ENCODE peak calls at places on chromosomes 7 and 10, in ten cellular contexts. S is heart left ventricle, G is H9, B is kidney epithelial cell, C is dorsolateral prefrontal cortex, N is heart right ventricle, O is psoas muscle, A is progenitor cell of endocrine pancreas, U is fibroblast of mammary gland, F is LNCaP clone FGC. L is an unnamed sample.
A peak's percentile ranks its signal among the peaks of the same experiment; 100 is the strongest.

GRCh38 chr10:83539528-83540308 is 599.6 kb upstream of the GHITM start:
- DNase-seq in S (peak; percentile 89), G (peak; percentile 48), B (peak; percentile 90), C (peak; percentile 8), N (peak; percentile 90), O (peak; percentile 65), A (no peak), U (peak; percentile 18), F (no peak), L (no peak)

GRCh38 chr7:85529831-85530230 is 343.0 kb upstream of the SEMA3D start:
- DNase-seq in S (no peak), G (no peak), B (no peak), C (no peak), N (no peak), O (no peak), A (no peak), U (peak; percentile 38), F (no peak), L (no peak)

GRCh38 chr7:122886357-122887081 is at the start of gene CADPS2:
- DNase-seq in S (peak; percentile 88), G (peak; percentile 83), B (peak; percentile 42), C (peak; percentile 80), N (peak; percentile 90), O (peak; percentile 82), A (peak; percentile 68), U (peak; percentile 77), F (peak; percentile 27), L (peak; percentile 57)

GRCh38 chr7:38411404-38411803 is 138.0 kb upstream of the TARP start:
- DNase-seq in S (no peak), G (peak; percentile 57), B (no peak), C (no peak), N (no peak), O (no peak), A (no peak), U (peak; percentile 24), F (no peak), L (no peak)

GRCh38 chr10:95242581-95243317 is 48.1 kb downstream of the PDLIM1 start:
- DNase-seq in S (no peak), G (peak; percentile 73), B (no peak), C (peak; percentile 25), N (no peak), O (no peak), A (peak; percentile 29), U (peak; percentile 69), F (no peak), L (no peak)

GRCh38 chr10:20990604-20991003 is 93.5 kb upstream of the NEBL start:
- DNase-seq in S (no peak), G (no peak), B (no peak), C (no peak), N (no peak), O (no peak), A (no peak), U (peak; percentile 86), F (no peak), L (no peak)

GRCh38 chr7:139886206-139886605 is 57.1 kb downstream of the TBXAS1 start:
- DNase-seq in S (no peak), G (no peak), B (no peak), C (no peak), N (no peak), O (no peak), A (no peak), U (peak; percentile 40), F (no peak), L (no peak)

GRCh38 chr10:90313548-90314325 is 544.1 kb downstream of the HTR7 start:
- DNase-seq in S (no peak), G (no peak), B (no peak), C (no peak), N (no peak), O (no peak), A (no peak), U (peak; percentile 60), F (no peak), L (no peak)

GRCh38 chr10:132386419-132386831 is 10.6 kb upstream of the PWWP2B start:
- DNase-seq in S (no peak), G (no peak), B (no peak), C (no peak), N (no peak), O (no peak), A (no peak), U (no peak), F (no peak), L (no peak)

GRCh38 chr7:47847207-47847606 is 101.1 kb downstream of the PKD1L1 start:
- DNase-seq in S (no peak), G (no peak), B (no peak), C (no peak), N (no peak), O (no peak), A (no peak), U (no peak), F (no peak), L (no peak)

GRCh38 chr7:137754076-137754851 is 92.5 kb downstream of the DGKI start:
- DNase-seq in S (no peak), G (no peak), B (no peak), C (no peak), N (no peak), O (no peak), A (no peak), U (peak; percentile 19), F (no peak), L (no peak)

GRCh38 chr7:30159153-30159552 is 24.4 kb downstream of the MTURN start:
- DNase-seq in S (no peak), G (no peak), B (no peak), C (no peak), N (no peak), O (no peak), A (no peak), U (no peak), F (no peak), L (no peak)

GRCh38 chr10:132684164-132684891 is 101.6 kb downstream of the NKX6-2 start:
- DNase-seq in S (peak; percentile 16), G (peak; percentile 18), B (no peak), C (peak; percentile 0), N (no peak), O (peak; percentile 4), A (no peak), U (peak; percentile 54), F (no peak), L (no peak)

DNA sequence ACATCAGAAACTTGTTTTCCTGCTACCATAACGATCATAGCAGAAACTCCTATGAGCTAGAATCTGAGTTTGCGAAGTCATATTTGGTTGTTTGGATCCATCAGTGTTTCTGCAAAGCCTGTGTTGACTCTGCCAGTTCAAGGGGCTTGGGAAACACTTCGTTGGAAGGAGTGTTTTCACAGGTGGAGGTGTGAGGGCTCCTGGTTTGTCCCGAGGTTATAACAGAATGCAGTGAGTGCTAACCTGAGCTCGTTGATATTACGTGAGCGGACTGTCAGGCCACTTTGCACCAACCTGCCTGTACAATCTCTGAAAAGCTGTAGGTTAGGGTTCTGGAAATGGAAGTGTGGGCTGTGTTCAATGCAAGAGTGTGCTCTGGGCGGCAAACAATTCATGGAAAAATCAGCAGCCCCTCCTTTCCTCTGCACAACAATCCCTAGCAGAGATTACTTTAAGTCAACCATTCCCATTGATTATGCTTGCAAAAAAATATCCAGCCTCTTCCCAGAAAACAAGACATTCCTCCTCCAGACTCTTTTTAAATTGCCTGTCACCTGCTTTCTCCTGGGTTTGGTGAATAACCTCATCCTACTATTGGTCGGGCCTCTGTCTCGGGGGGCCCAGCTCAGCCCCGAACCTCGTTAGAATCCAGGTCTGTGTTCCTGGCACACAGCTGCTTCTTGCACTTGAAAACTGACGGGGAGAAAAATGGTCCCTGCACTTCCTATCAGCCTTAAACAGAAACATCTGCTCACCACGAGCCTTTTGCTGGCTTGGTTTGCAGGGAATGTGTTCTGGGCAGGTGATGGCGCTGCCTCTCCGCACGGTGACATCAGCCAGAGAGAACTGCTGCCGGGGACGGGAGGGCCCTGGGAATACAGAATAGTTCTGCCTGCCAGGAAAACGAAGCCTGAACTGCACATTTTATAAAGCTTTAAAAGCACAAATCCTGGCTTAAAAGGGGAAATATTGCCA is 622.2 kb downstream of the TYW1 start:
- DNase-seq in S (peak; percentile 39), G (peak; percentile 69), B (no peak), C (no peak), N (peak; percentile 35), O (no peak), A (no peak), U (peak; percentile 4), F (no peak), L (peak; percentile 27)
- TF ChIP-seq CTCF in S (peak; percentile 20), G (peak; percentile 39), B (peak; percentile 4), C (no peak), N (no peak), O (no peak), A (peak; percentile 37), U (no peak), F (peak; percentile 48), L (no peak)

GRCh38 chr10:9848278-9848677 is 1169.4 kb upstream of the CELF2 start:
- DNase-seq in S (no peak), G (no peak), B (no peak), C (no peak), N (no peak), O (no peak), A (no peak), U (no peak), F (no peak), L (no peak)

GRCh38 chr10:9851808-9852207 is 1165.9 kb upstream of the CELF2 start:
- DNase-seq in S (no peak), G (no peak), B (no peak), C (no peak), N (no peak), O (no peak), A (no peak), U (no peak), F (no peak), L (no peak)

GRCh38 chr10:9850415-9850814 is 1167.3 kb upstream of the CELF2 start:
- DNase-seq in S (no peak), G (no peak), B (no peak), C (no peak), N (no peak), O (no peak), A (no peak), U (no peak), F (no peak), L (no peak)

GRCh38 chr10:9848981-9849380 is 1168.7 kb upstream of the CELF2 start:
- DNase-seq in S (no peak), G (no peak), B (no peak), C (no peak), N (peak; percentile 6), O (no peak), A (no peak), U (no peak), F (no peak), L (no peak)

GRCh38 chr10:9853405-9854010 is 1164.2 kb upstream of the CELF2 start:
- DNase-seq in S (peak; percentile 42), G (no peak), B (no peak), C (peak; percentile 70), N (peak; percentile 12), O (no peak), A (no peak), U (no peak), F (peak; percentile 3), L (no peak)
- TF ChIP-seq CTCF in S (peak; percentile 27), G (no peak), B (no peak), C (no peak), N (peak; percentile 8), O (no peak), A (no peak), U (peak; percentile 3), F (peak; percentile 31), L (no peak)

GRCh38 chr7:97819161-97819560 is 53.0 kb downstream of the ASNS start:
- DNase-seq in S (no peak), G (no peak), B (no peak), C (no peak), N (no peak), O (no peak), A (no peak), U (no peak), F (no peak), L (no peak)
- TF ChIP-seq CTCF in S (no peak), G (peak; percentile 54), B (no peak), C (no peak), N (no peak), O (no peak), A (no peak), U (no peak), F (peak; percentile 39), L (no peak)

GRCh38 chr7:18590744-18591340 is 95.3 kb downstream of the HDAC9 start:
- DNase-seq in S (no peak), G (no peak), B (no peak), C (no peak), N (no peak), O (no peak), A (no peak), U (peak; percentile 77), F (peak; percentile 48), L (no peak)
- TF ChIP-seq CTCF in S (peak; percentile 69), G (peak; percentile 75), B (peak; percentile 53), C (peak; percentile 60), N (peak; percentile 50), O (peak; percentile 50), A (peak; percentile 71), U (peak; percentile 74), F (peak; percentile 68), L (peak; percentile 62)